ENCODE peak calls at places on chromosomes 11 and 22, in five cellular contexts. One of them, this sample, is unnamed. For H3K4me1, the result is how much of the 10 kb centered on the place peaks cover.

GRCh38 chr11:134915212-134915611 is 503.2 kb upstream of the B3GAT1 start:
- DNase-seq in PC-9: no peak
- DNase-seq in fibroblast of lung: peak
- DNase-seq in heart left ventricle: peak
- DNase-seq in body of pancreas: no peak
- DNase-seq in this sample: no peak

GRCh38 chr11:77003954-77004353 is 30.2 kb upstream of the B3GNT6 start:
- DNase-seq in PC-9: peak
- DNase-seq in fibroblast of lung: no peak
- DNase-seq in heart left ventricle: no peak
- DNase-seq in body of pancreas: no peak
- DNase-seq in this sample: no peak

GRCh38 chr11:61004037-61004641 is 32.7 kb downstream of the CD6 start:
- DNase-seq in PC-9: no peak
- DNase-seq in fibroblast of lung: peak
- DNase-seq in heart left ventricle: no peak
- DNase-seq in body of pancreas: no peak
- DNase-seq in this sample: no peak

GRCh38 chr11:1921576-1922141 is 2.2 kb downstream of the TNNT3 start:
- DNase-seq in PC-9: no peak
- DNase-seq in fibroblast of lung: peak
- DNase-seq in heart left ventricle: peak
- DNase-seq in body of pancreas: no peak
- DNase-seq in this sample: no peak

GRCh38 chr11:13051257-13051656 is 42.1 kb downstream of the RASSF10 start:
- DNase-seq in PC-9: peak
- DNase-seq in fibroblast of lung: peak
- DNase-seq in heart left ventricle: no peak
- DNase-seq in body of pancreas: no peak
- DNase-seq in this sample: no peak

GRCh38 chr22:21964234-21964633 is 11.6 kb upstream of the PPM1F start:
- DNase-seq in PC-9: no peak
- DNase-seq in fibroblast of lung: no peak
- DNase-seq in heart left ventricle: no peak
- DNase-seq in body of pancreas: no peak
- DNase-seq in this sample: no peak

GRCh38 chr22:19503869-19504268 is 20.3 kb downstream of the CLDN5 start:
- DNase-seq in PC-9: no peak
- DNase-seq in fibroblast of lung: no peak
- DNase-seq in heart left ventricle: no peak
- DNase-seq in body of pancreas: no peak
- DNase-seq in this sample: no peak

GRCh38 chr11:86591631-86592030 is 80.8 kb downstream of the ME3 start:
- DNase-seq in PC-9: no peak
- DNase-seq in fibroblast of lung: peak
- DNase-seq in heart left ventricle: no peak
- DNase-seq in body of pancreas: no peak
- DNase-seq in this sample: no peak

GRCh38 chr22:48204296-48204695 is 1441.8 kb downstream of the TBC1D22A start:
- DNase-seq in PC-9: no peak
- DNase-seq in fibroblast of lung: no peak
- DNase-seq in heart left ventricle: no peak
- DNase-seq in body of pancreas: no peak
- DNase-seq in this sample: no peak

GRCh38 chr11:9206496-9206895 is 58.7 kb downstream of the DENND5A start:
- DNase-seq in PC-9: no peak
- DNase-seq in fibroblast of lung: peak
- DNase-seq in heart left ventricle: no peak
- DNase-seq in body of pancreas: no peak
- DNase-seq in this sample: no peak

GRCh38 chr11:115266066-115266465 is 238.1 kb downstream of the CADM1 start:
- DNase-seq in PC-9: no peak
- DNase-seq in fibroblast of lung: no peak
- DNase-seq in heart left ventricle: no peak
- DNase-seq in body of pancreas: no peak
- DNase-seq in this sample: peak

GRCh38 chr11:10373340-10373739 is 68.5 kb downstream of the ADM start:
- DNase-seq in PC-9: no peak
- DNase-seq in fibroblast of lung: peak
- DNase-seq in heart left ventricle: no peak
- DNase-seq in body of pancreas: no peak
- DNase-seq in this sample: peak

GRCh38 chr11:45145421-45146071 is 893 bp upstream of the PRDM11 start:
- DNase-seq in PC-9: no peak
- DNase-seq in fibroblast of lung: peak
- DNase-seq in heart left ventricle: no peak
- DNase-seq in body of pancreas: peak
- DNase-seq in this sample: no peak

GRCh38 chr22:41810022-41810421 is 9.5 kb downstream of the CCDC134 start:
- DNase-seq in PC-9: no peak
- DNase-seq in fibroblast of lung: no peak
- DNase-seq in heart left ventricle: no peak
- DNase-seq in body of pancreas: no peak
- DNase-seq in this sample: no peak

GRCh38 chr11:118699508-118700220 is 20.2 kb upstream of the TREH start:
- DNase-seq in PC-9: no peak
- DNase-seq in fibroblast of lung: no peak
- DNase-seq in heart left ventricle: no peak
- DNase-seq in body of pancreas: peak
- DNase-seq in this sample: no peak

GRCh38 chr22:21099578-21099977 is 53.8 kb downstream of the LRRC74B start:
- DNase-seq in PC-9: no peak
- DNase-seq in fibroblast of lung: no peak
- DNase-seq in heart left ventricle: no peak
- DNase-seq in body of pancreas: no peak
- DNase-seq in this sample: no peak

GRCh38 chr11:66124564-66124963 is 54.5 kb downstream of the PACS1 start:
- DNase-seq in PC-9: peak
- DNase-seq in fibroblast of lung: peak
- DNase-seq in heart left ventricle: no peak
- DNase-seq in body of pancreas: no peak
- DNase-seq in this sample: no peak

GRCh38 chr11:106017088-106017487 is 5.0 kb downstream of the MSANTD4 start:
- DNase-seq in PC-9: no peak
- DNase-seq in fibroblast of lung: no peak
- DNase-seq in heart left ventricle: no peak
- DNase-seq in body of pancreas: no peak
- DNase-seq in this sample: no peak

GRCh38 chr11:70528046-70528793 is 129.9 kb downstream of the CTTN start:
- DNase-seq in PC-9: no peak
- DNase-seq in fibroblast of lung: no peak
- DNase-seq in heart left ventricle: no peak
- DNase-seq in body of pancreas: no peak
- DNase-seq in this sample: peak

DNA sequence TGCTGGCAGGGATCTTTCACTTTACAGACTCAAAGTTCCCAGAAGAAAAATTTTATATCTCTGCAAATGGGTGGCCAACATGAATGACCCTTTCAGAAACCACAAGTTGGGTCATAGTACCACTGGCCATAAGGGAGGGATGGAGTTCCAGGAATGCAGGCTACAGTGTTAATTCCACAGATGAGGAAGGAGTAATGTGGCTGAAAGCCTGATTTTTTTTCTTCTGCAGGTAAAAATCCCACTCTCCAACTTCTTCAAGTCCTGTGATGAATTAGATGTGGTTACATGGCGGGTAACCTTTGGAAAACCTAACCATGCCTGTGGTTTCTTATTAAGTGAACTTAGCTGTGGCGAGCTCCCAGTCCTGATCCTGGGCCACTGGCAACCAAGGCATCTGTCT is 103.2 kb downstream of the SLC1A2 start:
- DNase-seq in PC-9: no peak
- DNase-seq in fibroblast of lung: peak
- DNase-seq in heart left ventricle: no peak
- DNase-seq in body of pancreas: no peak
- DNase-seq in this sample: no peak
- H3K4me1 ChIP-seq in PC-9: under half
- H3K4me1 ChIP-seq in fibroblast of lung: under half
- H3K4me1 ChIP-seq in heart left ventricle: under half
- H3K4me1 ChIP-seq in body of pancreas: under half
- H3K4me1 ChIP-seq in this sample: under half

DNA sequence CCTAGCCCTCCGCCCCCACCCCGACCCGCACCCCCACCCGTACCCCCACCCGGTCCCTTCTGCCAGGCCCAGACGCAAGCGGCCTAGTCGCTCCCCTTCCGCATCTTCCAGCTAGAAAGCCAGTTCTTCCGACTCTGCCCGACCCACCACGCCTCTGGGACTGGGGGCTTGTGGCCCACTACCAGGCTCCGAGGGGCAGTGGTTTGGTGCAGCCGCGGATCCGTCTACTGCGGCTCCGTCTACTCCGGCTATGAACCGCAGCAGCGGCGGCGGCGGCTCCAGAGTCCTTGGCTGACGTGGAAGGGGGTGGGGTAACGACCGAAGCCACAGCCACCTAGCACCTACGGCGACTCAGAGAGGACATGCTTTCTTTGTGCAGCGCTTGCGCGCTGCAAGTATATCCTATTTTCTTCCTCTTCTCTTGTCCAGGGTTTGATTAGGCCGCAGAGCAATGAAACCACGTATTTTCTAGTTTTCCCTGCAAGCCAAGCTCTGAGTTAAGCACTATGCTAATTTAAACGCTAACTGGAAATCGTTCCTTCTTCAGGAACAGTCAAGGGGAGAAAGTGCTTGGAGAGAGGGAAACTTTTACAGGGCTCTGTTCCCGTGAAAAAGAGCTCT is at the start of gene COPB1:
- DNase-seq in PC-9: peak
- DNase-seq in fibroblast of lung: peak
- DNase-seq in heart left ventricle: peak
- DNase-seq in body of pancreas: peak
- DNase-seq in this sample: peak
- TF ChIP-seq CTCF in PC-9: no peak
- TF ChIP-seq CTCF in fibroblast of lung: no peak
- TF ChIP-seq CTCF in heart left ventricle: no peak
- TF ChIP-seq CTCF in body of pancreas: no peak
- TF ChIP-seq CTCF in this sample: no peak

DNA sequence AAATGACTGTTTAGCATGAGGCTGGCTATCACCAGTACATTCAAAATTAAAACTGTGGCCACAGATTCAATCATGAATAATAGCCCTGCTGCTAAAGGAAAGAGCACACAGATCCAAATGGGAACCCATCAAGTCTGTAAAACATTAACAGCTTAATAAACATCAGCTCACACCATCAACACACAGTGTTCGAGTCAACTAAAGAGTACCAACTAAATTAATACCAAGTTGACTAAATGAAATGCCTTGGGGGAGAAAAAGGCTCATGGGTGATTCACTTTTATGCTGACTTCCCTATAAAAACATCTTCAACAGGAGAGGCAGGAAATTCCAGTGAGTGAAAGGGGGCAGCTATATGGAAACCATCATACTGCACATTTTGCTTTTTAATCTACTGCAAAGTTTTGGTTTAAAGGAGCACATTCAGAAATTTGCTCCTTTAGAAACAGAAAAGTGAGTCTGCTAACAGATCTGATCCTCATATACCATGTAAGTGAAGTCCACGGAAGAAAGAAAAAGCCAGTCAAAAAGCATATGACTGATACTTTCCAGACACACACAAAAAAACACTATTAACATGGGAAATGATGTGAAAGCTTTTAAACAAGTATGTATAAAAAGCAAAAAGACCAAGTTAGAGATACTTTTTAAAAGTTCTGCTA is 16.3 kb downstream of the LGR4 start:
- DNase-seq in PC-9: peak
- DNase-seq in fibroblast of lung: peak
- DNase-seq in heart left ventricle: no peak
- DNase-seq in body of pancreas: peak
- DNase-seq in this sample: no peak
- H3K4me1 ChIP-seq in PC-9: half or more
- H3K4me1 ChIP-seq in fibroblast of lung: under half
- H3K4me1 ChIP-seq in heart left ventricle: under half
- H3K4me1 ChIP-seq in body of pancreas: half or more
- H3K4me1 ChIP-seq in this sample: under half

DNA sequence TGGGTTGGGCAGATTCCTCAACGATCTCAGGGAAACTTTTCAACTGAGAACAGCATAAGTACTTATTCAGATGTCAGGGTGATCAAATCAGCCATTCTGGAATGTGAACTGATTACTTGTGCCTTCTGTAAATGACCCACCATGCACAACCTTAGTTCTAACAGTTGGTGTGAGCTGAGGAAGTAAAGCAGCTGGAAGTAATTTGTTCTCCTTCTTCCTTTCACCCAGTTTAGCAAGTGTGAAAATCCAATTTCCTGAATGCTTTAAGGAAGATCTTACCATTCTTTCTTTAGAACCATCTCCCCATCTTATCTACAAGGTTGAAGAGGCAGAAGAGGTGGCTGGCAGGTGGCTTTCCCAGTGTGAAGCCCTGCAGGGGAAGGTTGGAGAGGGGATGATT is 781.6 kb downstream of the ETS1 start:
- DNase-seq in PC-9: no peak
- DNase-seq in fibroblast of lung: no peak
- DNase-seq in heart left ventricle: no peak
- DNase-seq in body of pancreas: no peak
- DNase-seq in this sample: no peak
- TF ChIP-seq CTCF in PC-9: no peak
- TF ChIP-seq CTCF in fibroblast of lung: no peak
- TF ChIP-seq CTCF in heart left ventricle: no peak
- TF ChIP-seq CTCF in body of pancreas: no peak
- TF ChIP-seq CTCF in this sample: no peak

GRCh38 chr11:128610765-128611617 is 23.6 kb upstream of the ETS1 start:
- DNase-seq in PC-9: no peak
- DNase-seq in fibroblast of lung: no peak
- DNase-seq in heart left ventricle: no peak
- DNase-seq in body of pancreas: no peak
- DNase-seq in this sample: no peak
- H3K4me1 ChIP-seq in PC-9: under half
- H3K4me1 ChIP-seq in fibroblast of lung: under half
- H3K4me1 ChIP-seq in heart left ventricle: under half
- H3K4me1 ChIP-seq in body of pancreas: under half
- H3K4me1 ChIP-seq in this sample: under half